ENCODE peak calls at places on chromosomes 4 and X, in eight cellular contexts. T is sigmoid colon, J is fibroblast of mammary gland, C is RWPE1, V is neural crest cell, W is choroid plexus epithelial cell, Q is suprapubic skin, A is cardiac fibroblast. E is an unnamed sample.

GRCh38 chr4:152903658-152904057 is 32.5 kb upstream of the FHDC1 start:
- DNase-seq in A (no peak), J (no peak), W (no peak), V (no peak), Q (no peak), T (no peak), C (no peak), E (no peak)

GRCh38 chr4:29079260-29079659 is 1640.9 kb upstream of the PCDH7 start:
- DNase-seq in J (no peak), C (no peak), W (no peak), Q (no peak), A (no peak), T (no peak), V (no peak), E (no peak)

GRCh38 chrX:123563167-123563566 is 169.7 kb downstream of the THOC2 start:
- DNase-seq in W (no peak), C (no peak), T (no peak), V (no peak), A (no peak), J (no peak), Q (no peak), E (no peak)

GRCh38 chr4:48490680-48491513 is 845 bp downstream of the ZAR1 start:
- DNase-seq in Q (no peak), J (no peak), W (no peak), V (no peak), A (no peak), T (no peak), C (no peak), E (no peak)

GRCh38 chr4:111630705-111631104 is 514.5 kb upstream of the FAM241A start:
- DNase-seq in V (no peak), J (peak), T (no peak), Q (no peak), C (no peak), W (peak), A (peak), E (peak)

GRCh38 chrX:9257718-9258117 is 207.1 kb upstream of the TBL1X start:
- DNase-seq in A (no peak), V (no peak), J (no peak), W (no peak), T (no peak), C (no peak), Q (no peak), E (no peak)

GRCh38 chrX:150438165-150438564 is 75.0 kb downstream of the MAMLD1 start:
- DNase-seq in W (peak), J (peak), Q (no peak), A (peak), T (no peak), V (no peak), C (no peak), E (peak)

GRCh38 chr4:183173580-183174526 is 74.8 kb downstream of the WWC2 start:
- DNase-seq in Q (no peak), J (peak), V (no peak), C (no peak), W (peak), A (peak), T (no peak), E (no peak)

GRCh38 chr4:43471950-43472349 is 579.4 kb downstream of the GRXCR1 start:
- DNase-seq in J (peak), A (peak), Q (no peak), W (peak), V (no peak), C (no peak), T (no peak), E (no peak)

GRCh38 chr4:133921280-133922195 is 280.1 kb downstream of the PABPC4L start:
- DNase-seq in T (no peak), Q (no peak), A (peak), C (no peak), V (no peak), W (peak), J (peak), E (peak)

GRCh38 chrX:18353931-18354368 is 538 bp downstream of the SCML2 start:
- DNase-seq in Q (no peak), J (no peak), T (no peak), V (peak), A (no peak), W (no peak), C (no peak), E (no peak)

GRCh38 chrX:47574096-47574553 is 8.1 kb upstream of the TIMP1 start:
- DNase-seq in A (no peak), T (no peak), J (no peak), W (no peak), V (no peak), Q (no peak), C (no peak), E (no peak)

GRCh38 chr4:60201052-60201673 is 999.0 kb upstream of the ADGRL3 start:
- DNase-seq in T (no peak), C (peak), V (peak), A (peak), W (peak), J (peak), Q (no peak), E (peak)

GRCh38 chr4:142824368-142824767 is 21.7 kb downstream of the INPP4B start:
- DNase-seq in V (no peak), W (peak), C (no peak), Q (no peak), T (no peak), J (peak), A (peak), E (no peak)

GRCh38 chrX:40539214-40540142 is 41.3 kb upstream of the ATP6AP2 start:
- DNase-seq in C (no peak), W (peak), V (peak), T (peak), J (peak), Q (peak), A (peak), E (peak)
- TF ChIP-seq CTCF in C (no peak), W (peak), V (peak), T (no peak), J (no peak), Q (no peak), A (no peak), E (no peak)

DNA sequence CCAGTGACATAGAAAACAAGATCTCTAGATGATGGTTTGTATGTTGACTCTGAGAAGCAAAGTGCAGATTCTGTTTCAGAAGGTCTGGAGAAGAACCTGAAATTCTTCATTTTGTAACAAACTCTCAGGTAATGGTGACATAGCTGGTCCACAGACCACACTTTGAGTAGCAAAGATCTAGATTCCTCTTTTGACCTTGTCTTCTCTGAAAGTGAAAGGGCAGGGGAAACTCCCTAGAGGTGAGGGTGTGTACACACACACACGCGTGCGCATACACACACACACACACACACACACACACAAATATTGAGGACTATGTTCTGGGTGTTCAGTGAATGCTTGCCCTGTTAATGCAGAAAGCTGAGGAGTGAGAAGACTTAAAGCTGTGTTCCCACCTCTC is 110.1 kb downstream of the NHSL2 start:
- DNase-seq in J (no peak), C (no peak), W (no peak), V (no peak), T (no peak), A (no peak), Q (no peak), E (no peak)
- TF ChIP-seq CTCF in J (no peak), C (no peak), W (no peak), V (no peak), T (no peak), A (no peak), Q (no peak), E (no peak)

DNA sequence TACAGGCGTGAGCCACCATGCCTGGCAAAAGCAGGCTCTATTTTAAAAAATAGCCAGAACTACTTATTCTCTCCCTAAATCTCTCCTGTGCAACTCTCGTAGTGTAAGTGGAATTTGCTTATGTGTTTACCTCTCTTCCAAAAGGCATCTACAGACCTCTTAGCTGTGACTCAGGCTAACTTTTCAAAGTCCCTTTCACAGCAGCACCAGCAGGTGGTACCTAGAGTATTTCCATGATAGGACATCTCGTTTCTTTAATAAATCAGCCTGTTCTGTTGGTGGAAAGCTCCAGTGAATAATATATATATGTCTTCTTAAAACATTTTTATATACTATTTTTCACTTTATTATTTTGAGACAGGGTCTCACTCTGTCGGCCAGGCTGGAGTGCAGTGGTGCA is 89.0 kb downstream of the NSUN7 start:
- DNase-seq in T (no peak), Q (no peak), C (no peak), W (peak), J (no peak), V (no peak), A (no peak), E (no peak)
- TF ChIP-seq CTCF in T (no peak), Q (no peak), C (no peak), W (peak), J (peak), V (peak), A (peak), E (no peak)

GRCh38 chrX:134256684-134257083 is 19.7 kb downstream of the CCDC160 start:
- DNase-seq in A (no peak), C (no peak), W (no peak), Q (no peak), V (no peak), T (no peak), J (no peak), E (no peak)
- TF ChIP-seq CTCF in A (no peak), C (no peak), W (no peak), Q (no peak), V (no peak), T (no peak), J (no peak), E (no peak)